ENCODE peak calls at places on chromosomes 2 and 18, in five cellular contexts. V, H, N, R and C are unnamed samples.

GRCh38 chr2:80363330-80363729 is 58.8 kb upstream of the LRRTM1 start:
- DNase-seq in H (no peak), N (no peak), V (no peak), R (no peak), C (no peak)

GRCh38 chr18:8385400-8385799 is 223.8 kb upstream of the RAB12 start:
- DNase-seq in H (no peak), V (no peak), R (no peak), N (no peak), C (no peak)

GRCh38 chr18:73908323-73908722 is 239.3 kb downstream of the FBXO15 start:
- DNase-seq in N (no peak), V (no peak), H (no peak), R (no peak), C (no peak)

GRCh38 chr2:24385366-24385765 is 25.0 kb upstream of the ITSN2 start:
- DNase-seq in N (no peak), H (no peak), V (no peak), R (no peak), C (no peak)

GRCh38 chr18:36493349-36494281 is 196.1 kb downstream of the FHOD3 start:
- DNase-seq in N (no peak), H (no peak), R (no peak), V (no peak), C (no peak)

GRCh38 chr18:23238651-23239349 is 103.5 kb downstream of the CABLES1 start:
- DNase-seq in H (peak), R (no peak), V (no peak), N (no peak), C (no peak)

GRCh38 chr18:58091099-58091611 is 47.1 kb downstream of the NEDD4L start:
- DNase-seq in N (peak), V (no peak), R (peak), H (no peak), C (peak)

GRCh38 chr2:54574107-54574859 is 118.2 kb downstream of the SPTBN1 start:
- DNase-seq in V (no peak), R (no peak), N (peak), H (peak), C (no peak)

GRCh38 chr2:174026122-174026845 is 61.1 kb upstream of the SP3 start:
- DNase-seq in R (no peak), H (no peak), N (no peak), V (no peak), C (no peak)

GRCh38 chr18:36798738-36799473 is 29.9 kb downstream of the TPGS2 start:
- DNase-seq in H (no peak), N (no peak), R (no peak), V (no peak), C (no peak)

GRCh38 chr2:177622516-177622915 is 229.9 kb downstream of the AGPS start:
- DNase-seq in N (no peak), R (peak), H (no peak), V (no peak), C (no peak)

GRCh38 chr2:236776695-236777251 is 207.1 kb downstream of the ACKR3 start:
- DNase-seq in R (no peak), H (peak), V (no peak), N (no peak), C (no peak)

GRCh38 chr2:200411831-200412230 is 98.0 kb downstream of the KCTD18 start:
- DNase-seq in V (no peak), N (no peak), R (no peak), H (no peak), C (no peak)

GRCh38 chr2:207135340-207135739 is 30.4 kb downstream of the KLF7 start:
- DNase-seq in R (no peak), V (no peak), N (no peak), H (peak), C (no peak)

GRCh38 chr2:239283961-239284801 is 116.6 kb downstream of the HDAC4 start:
- DNase-seq in H (no peak), N (no peak), R (no peak), V (peak), C (no peak)

GRCh38 chr2:233857511-233858118 is 3.3 kb upstream of the HJURP start:
- DNase-seq in R (no peak), V (no peak), H (peak), N (peak), C (no peak)

GRCh38 chr2:234494361-234495075 is 2.4 kb downstream of the ARL4C start:
- DNase-seq in N (peak), R (no peak), H (peak), V (peak), C (no peak)

GRCh38 chr18:37259711-37260110 is 305.9 kb downstream of the CELF4 start:
- DNase-seq in V (no peak), N (no peak), R (no peak), H (no peak), C (no peak)

GRCh38 chr18:3062798-3063563 is 50.0 kb upstream of the LPIN2 start:
- DNase-seq in R (peak), N (peak), H (peak), V (peak), C (peak)

GRCh38 chr18:13310286-13310685 is 91.7 kb downstream of the LDLRAD4 start:
- DNase-seq in V (no peak), H (no peak), N (no peak), R (no peak), C (no peak)

GRCh38 chr2:233005096-233005495 is 8.0 kb downstream of the NGEF start:
- DNase-seq in H (no peak), N (no peak), R (no peak), V (no peak), C (no peak)

GRCh38 chr2:99480390-99480789 is 9.4 kb downstream of the REV1 start:
- DNase-seq in V (no peak), R (no peak), N (no peak), H (no peak), C (no peak)

GRCh38 chr18:6058941-6059340 is 163.6 kb upstream of the TMEM200C start:
- DNase-seq in V (no peak), R (no peak), N (no peak), H (no peak), C (no peak)

GRCh38 chr2:241895732-241896641 is 26.5 kb downstream of the RTP5 start:
- DNase-seq in V (no peak), R (no peak), N (peak), H (peak), C (no peak)

GRCh38 chr2:191262436-191262835 is 17.2 kb downstream of the MYO1B start:
- DNase-seq in N (no peak), V (no peak), R (no peak), H (no peak), C (no peak)

GRCh38 chr2:18477333-18477732 is 83.1 kb downstream of the RDH14 start:
- DNase-seq in V (no peak), N (no peak), H (no peak), R (no peak), C (no peak)

GRCh38 chr2:72144746-72145657 is 2.7 kb downstream of the CYP26B1 start:
- DNase-seq in R (peak), V (peak), H (peak), N (no peak), C (no peak)

GRCh38 chr2:168639501-168639900 is 162.9 kb upstream of the NOSTRIN start:
- DNase-seq in N (peak), R (no peak), V (peak), H (no peak), C (no peak)

GRCh38 chr2:45083175-45083574 is 73.9 kb upstream of the SIX2 start:
- DNase-seq in V (no peak), N (no peak), R (no peak), H (no peak), C (no peak)

GRCh38 chr18:10298346-10298745 is 156.1 kb upstream of the APCDD1 start:
- DNase-seq in V (no peak), N (no peak), H (no peak), R (no peak), C (no peak)

GRCh38 chr2:173574713-173575112 is 220.0 kb downstream of the CDCA7 start:
- DNase-seq in R (no peak), N (no peak), H (peak), V (no peak), C (no peak)

GRCh38 chr18:8794133-8794986 is 89.0 kb downstream of the MTCL1 start:
- DNase-seq in H (peak), V (no peak), R (peak), N (no peak), C (no peak)

GRCh38 chr2:194495046-194495445 is 1162.0 kb upstream of the SLC39A10 start:
- DNase-seq in H (no peak), N (no peak), R (no peak), V (no peak), C (no peak)

GRCh38 chr2:43803113-43803512 is 29.3 kb downstream of the DYNC2LI1 start:
- DNase-seq in H (no peak), V (no peak), N (no peak), R (no peak), C (no peak)

GRCh38 chr2:174618179-174618578 is 20.6 kb upstream of the WIPF1 start:
- DNase-seq in H (no peak), R (no peak), V (no peak), N (no peak), C (no peak)

GRCh38 chr2:201234167-201235139 is 25.9 kb upstream of the CASP8 start:
- DNase-seq in N (no peak), R (no peak), H (no peak), V (no peak), C (no peak)

GRCh38 chr18:61360440-61361383 is 27.5 kb downstream of the CDH20 start:
- DNase-seq in H (no peak), R (no peak), V (no peak), N (no peak), C (no peak)

DNA sequence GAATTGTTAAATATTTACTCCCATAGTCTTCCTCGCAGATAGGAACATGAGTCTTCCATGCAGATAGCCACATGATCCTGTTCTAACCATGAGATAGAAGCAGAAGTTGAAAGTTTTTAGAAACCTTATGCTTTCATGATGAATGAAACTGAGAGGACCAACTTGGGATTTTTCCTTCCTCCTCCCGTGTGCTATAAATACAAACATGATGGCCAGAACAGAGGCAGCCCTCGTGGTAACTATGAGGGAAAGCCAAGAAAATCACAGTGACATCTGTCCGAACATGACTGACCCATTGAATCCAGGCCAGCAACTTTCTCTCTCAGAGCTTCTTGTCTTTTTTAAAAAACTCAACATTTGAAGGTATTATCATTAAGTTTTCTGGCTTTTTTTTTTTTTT is 78.5 kb downstream of the ACAA2 start:
- DNase-seq in V (no peak), H (no peak), N (no peak), R (no peak), C (no peak)
- TF ChIP-seq POLR2AphosphoS5 in V (no peak), H (no peak), N (no peak), R (no peak), C (no peak)

DNA sequence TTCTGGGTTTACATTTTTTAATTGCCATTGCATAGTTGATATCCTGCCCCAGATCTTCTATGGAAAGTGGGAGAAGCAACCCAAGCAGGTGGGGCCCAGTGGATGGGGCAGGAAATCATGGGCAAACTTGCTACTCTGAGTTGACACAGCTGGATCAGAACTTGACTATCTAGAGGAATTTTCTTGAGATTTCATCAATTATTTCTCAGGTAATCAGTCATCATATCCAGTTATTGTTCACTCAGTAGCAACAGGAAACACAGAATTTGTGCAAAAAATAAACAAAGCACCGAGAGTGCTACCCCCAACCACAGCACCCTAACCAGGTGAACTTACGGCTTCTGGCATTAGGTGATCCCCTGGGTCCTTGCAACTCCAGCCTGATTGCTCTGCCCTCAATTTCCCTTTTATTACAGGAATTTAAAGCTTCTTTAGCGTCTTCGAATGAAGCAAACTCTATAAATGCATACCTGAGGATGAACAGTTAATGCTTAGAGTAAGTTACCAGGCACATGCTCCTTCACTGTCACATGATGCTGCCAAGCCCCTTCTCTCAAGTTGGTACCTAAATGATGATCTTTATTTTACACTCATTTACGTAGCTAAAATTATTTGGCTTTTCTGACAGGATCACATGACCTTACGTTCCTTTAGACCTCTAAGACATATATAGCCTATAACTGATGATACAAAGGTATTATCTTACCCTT is 7.8 kb downstream of the NCL start:
- DNase-seq in R (no peak), V (no peak), H (no peak), N (no peak), C (no peak)
- TF ChIP-seq POLR2AphosphoS5 in R (no peak), V (no peak), H (no peak), N (no peak), C (peak)

GRCh38 chr2:145984541-145984940 is 1464.6 kb upstream of the ZEB2 start:
- DNase-seq in H (peak), V (no peak), N (no peak), R (peak), C (no peak)

GRCh38 chr2:145987797-145988196 is 1467.9 kb upstream of the ZEB2 start:
- DNase-seq in H (no peak), N (no peak), V (no peak), R (no peak), C (no peak)

GRCh38 chr2:145980318-145980717 is 1460.4 kb upstream of the ZEB2 start:
- DNase-seq in N (no peak), V (no peak), R (no peak), H (no peak), C (no peak)

GRCh38 chr2:145985517-145985916 is 1465.6 kb upstream of the ZEB2 start:
- DNase-seq in N (no peak), H (peak), V (no peak), R (no peak), C (no peak)
- TF ChIP-seq POLR2AphosphoS5 in N (no peak), H (no peak), V (no peak), R (no peak), C (no peak)

GRCh38 chr2:218259099-218259921 is 1.5 kb upstream of the GPBAR1 start:
- DNase-seq in R (no peak), V (peak), H (peak), N (peak), C (no peak)
- TF ChIP-seq POLR2AphosphoS5 in R (no peak), V (peak), H (peak), N (peak), C (no peak)

DNA sequence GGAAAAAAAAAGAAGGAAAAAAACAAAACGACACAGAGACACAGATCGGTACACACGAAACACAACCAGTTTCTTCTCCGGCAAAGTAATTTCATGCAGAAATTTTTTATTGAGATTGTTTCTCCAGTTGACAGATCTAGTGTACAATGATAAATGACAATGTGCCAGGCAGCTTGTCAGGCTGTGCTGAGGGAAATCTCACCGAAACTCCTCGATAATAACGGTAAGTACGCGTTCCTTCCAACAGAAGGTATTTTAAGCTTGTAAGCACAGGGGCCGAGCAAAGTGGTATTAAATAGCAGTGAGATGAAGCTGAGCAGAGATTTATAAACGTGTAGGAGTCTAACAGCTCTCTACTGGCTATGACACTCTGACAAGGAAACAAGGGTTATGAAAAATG is 615.5 kb upstream of the SALL3 start:
- DNase-seq in H (no peak), R (no peak), N (no peak), V (no peak), C (no peak)
- TF ChIP-seq POLR2AphosphoS5 in H (no peak), R (no peak), N (no peak), V (no peak), C (no peak)

GRCh38 chr18:69759046-69759445 is 188.6 kb downstream of the CD226 start:
- DNase-seq in V (no peak), H (no peak), R (no peak), N (no peak), C (no peak)

GRCh38 chr18:69755856-69756496 is 191.7 kb downstream of the CD226 start:
- DNase-seq in H (no peak), N (no peak), R (no peak), V (no peak), C (no peak)

GRCh38 chr18:69758458-69758857 is 189.2 kb downstream of the CD226 start:
- DNase-seq in R (no peak), V (no peak), N (no peak), H (no peak), C (no peak)

GRCh38 chr18:69755041-69755440 is 192.6 kb downstream of the CD226 start:
- DNase-seq in V (no peak), H (no peak), R (no peak), N (no peak), C (no peak)

DNA sequence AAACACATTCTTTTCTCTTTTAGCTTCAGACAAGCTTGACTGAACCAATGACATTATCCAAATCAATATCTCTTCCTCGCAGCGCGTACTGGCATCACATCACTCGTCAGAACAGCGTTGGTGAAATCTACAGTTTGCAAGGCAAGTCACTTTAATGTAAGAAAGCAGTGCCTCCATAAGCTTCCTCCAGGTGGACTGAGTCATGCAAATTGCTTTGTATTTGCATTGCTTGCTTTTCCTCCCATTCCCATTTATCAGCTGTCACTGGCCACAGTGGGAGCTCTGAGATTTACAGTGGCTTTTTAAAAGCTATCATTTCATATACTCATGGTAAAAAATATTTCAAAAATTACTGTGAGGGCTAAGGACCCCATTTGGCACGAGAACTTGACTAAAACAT is 189.9 kb downstream of the CD226 start:
- DNase-seq in V (no peak), R (no peak), H (no peak), N (no peak), C (no peak)
- TF ChIP-seq POLR2AphosphoS5 in V (no peak), R (no peak), H (no peak), N (no peak), C (no peak)

GRCh38 chr2:218896501-218897393 is 16.1 kb downstream of the WNT10A start:
- DNase-seq in H (no peak), N (no peak), V (no peak), R (no peak), C (peak)
- TF ChIP-seq POLR2AphosphoS5 in H (no peak), N (no peak), V (no peak), R (peak), C (no peak)

GRCh38 chr2:128259585-128259984 is 59.1 kb downstream of the HS6ST1 start:
- DNase-seq in R (no peak), V (no peak), H (no peak), N (no peak), C (no peak)

GRCh38 chr2:128262315-128263253 is 56.1 kb downstream of the HS6ST1 start:
- DNase-seq in N (no peak), R (no peak), H (no peak), V (no peak), C (no peak)

GRCh38 chr2:128258218-128258617 is 60.5 kb downstream of the HS6ST1 start:
- DNase-seq in V (no peak), H (no peak), N (no peak), R (no peak), C (no peak)

GRCh38 chr2:128261245-128262128 is 57.2 kb downstream of the HS6ST1 start:
- DNase-seq in N (no peak), R (no peak), V (no peak), H (no peak), C (no peak)

DNA sequence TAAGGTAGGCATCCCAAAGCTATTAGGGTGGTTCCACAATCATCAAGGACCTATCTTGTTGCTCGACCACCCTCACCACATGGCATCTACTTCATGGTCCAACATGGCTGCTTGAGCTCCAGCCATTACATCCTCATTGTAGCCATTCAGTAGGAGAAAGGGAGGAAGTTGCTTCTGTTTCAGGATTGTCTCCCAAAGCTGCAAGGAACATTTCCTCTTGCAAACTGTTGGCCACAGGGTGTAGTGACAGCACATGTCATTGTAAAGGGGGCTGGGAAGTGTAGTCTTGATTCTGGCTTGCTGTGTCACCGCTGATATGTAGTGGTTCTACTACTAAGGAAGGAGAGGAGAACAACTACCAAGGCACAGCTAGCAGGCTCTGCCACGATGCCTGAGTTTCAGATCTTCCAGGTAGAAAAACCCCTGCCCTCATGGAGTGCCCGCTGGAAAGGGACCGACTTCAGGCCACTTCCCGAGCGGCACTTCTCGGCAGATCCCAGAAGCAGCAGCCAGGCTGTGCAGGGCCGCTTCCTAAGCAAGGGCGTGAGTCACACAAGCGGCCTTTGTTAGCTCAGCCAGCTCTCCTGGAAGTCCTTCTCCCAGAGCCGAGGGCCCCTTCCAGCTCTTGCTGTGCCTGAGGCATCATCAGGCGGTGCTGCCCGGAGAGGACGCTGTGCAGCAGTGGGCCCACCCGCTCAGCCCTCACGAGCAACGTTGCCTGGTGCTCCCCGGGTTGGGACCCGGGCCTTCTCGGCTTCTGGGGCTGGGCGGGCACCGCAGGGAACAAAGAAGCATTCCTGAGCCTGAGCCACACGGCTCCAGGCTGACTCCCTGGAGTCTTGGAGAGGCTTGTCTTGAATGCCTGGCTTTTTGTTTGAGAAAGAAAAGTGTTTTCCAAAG is 58.2 kb downstream of the HS6ST1 start:
- DNase-seq in H (peak), N (peak), R (peak), V (no peak), C (no peak)
- TF ChIP-seq POLR2AphosphoS5 in H (no peak), N (no peak), R (no peak), V (no peak), C (no peak)